ENCODE peak calls at places on chromosomes 2 and 18, in six cellular contexts. C, J, O, B, Q and P are unnamed samples.

GRCh38 chr2:110820128-110820527 is 87.8 kb downstream of the ACOXL start:
- DNase-seq in J (no peak), O (no peak), C (no peak), Q (no peak), B (no peak), P (no peak)

GRCh38 chr2:68653034-68653433 is 9.7 kb downstream of the PROKR1 start:
- DNase-seq in C (no peak), B (no peak), Q (no peak), O (no peak), J (no peak), P (no peak)

GRCh38 chr2:73823916-73824523 is 4.7 kb upstream of the STAMBP start:
- DNase-seq in J (peak), O (peak), C (no peak), Q (peak), B (no peak), P (no peak)

GRCh38 chr18:24009651-24010333 is 4.8 kb upstream of the TTC39C start:
- DNase-seq in O (no peak), J (no peak), Q (no peak), C (no peak), B (no peak), P (no peak)

GRCh38 chr2:63444565-63445288 is 143.6 kb downstream of the WDPCP start:
- DNase-seq in O (no peak), C (no peak), Q (no peak), B (no peak), J (no peak), P (no peak)

GRCh38 chr18:54149078-54149697 is 75.3 kb downstream of the MBD2 start:
- DNase-seq in J (peak), C (no peak), B (no peak), O (peak), Q (peak), P (no peak)

GRCh38 chr2:179340678-179341077 is 76.0 kb upstream of the SESTD1 start:
- DNase-seq in B (no peak), C (no peak), J (no peak), Q (peak), O (peak), P (peak)

GRCh38 chr2:181904022-181904632 is 12.6 kb downstream of the ITPRID2 start:
- DNase-seq in B (no peak), J (no peak), O (peak), C (no peak), Q (peak), P (no peak)

GRCh38 chr2:80519699-80520291 is 215.2 kb upstream of the LRRTM1 start:
- DNase-seq in Q (peak), B (no peak), O (no peak), C (no peak), J (no peak), P (no peak)

GRCh38 chr2:157476915-157477709 is 33.2 kb upstream of the CYTIP start:
- DNase-seq in O (no peak), B (no peak), Q (peak), C (no peak), J (no peak), P (no peak)

GRCh38 chr2:196103626-196104025 is 35.0 kb upstream of the DNAH7 start:
- DNase-seq in C (no peak), O (no peak), J (no peak), B (no peak), Q (no peak), P (no peak)

GRCh38 chr2:206521612-206522011 is 78.3 kb downstream of the ADAM23 start:
- DNase-seq in Q (no peak), O (no peak), J (no peak), B (no peak), C (no peak), P (no peak)

GRCh38 chr18:25724121-25724520 is 366.3 kb downstream of the SS18 start:
- DNase-seq in Q (no peak), J (no peak), C (no peak), B (no peak), O (no peak), P (no peak)

GRCh38 chr18:50870138-50870845 is 8.6 kb upstream of the ME2 start:
- DNase-seq in Q (peak), B (no peak), O (peak), J (no peak), C (no peak), P (no peak)

GRCh38 chr2:232420463-232421188 is 14.0 kb downstream of the ALPG start:
- DNase-seq in C (no peak), J (no peak), B (no peak), Q (peak), O (peak), P (no peak)

GRCh38 chr2:71223767-71224333 is 3.1 kb downstream of the PAIP2B start:
- DNase-seq in O (peak), C (no peak), J (no peak), B (peak), Q (peak), P (peak)

GRCh38 chr2:109481196-109481555 is 132.6 kb downstream of the SEPTIN10 start:
- DNase-seq in Q (no peak), J (no peak), B (no peak), C (peak), O (no peak), P (no peak)

GRCh38 chr18:77000527-77000926 is 132.1 kb downstream of the MBP start:
- DNase-seq in B (peak), Q (peak), J (no peak), O (peak), C (peak), P (peak)

GRCh38 chr2:176733698-176734430 is 464.6 kb downstream of the MTX2 start:
- DNase-seq in Q (no peak), O (no peak), B (no peak), J (no peak), C (no peak), P (no peak)

GRCh38 chr2:3207091-3207491 is 170.5 kb downstream of the EIPR1 start:
- DNase-seq in C (no peak), B (no peak), Q (no peak), J (no peak), O (no peak), P (no peak)

GRCh38 chr2:240785424-240786335 is 34.3 kb downstream of the KIF1A start:
- DNase-seq in Q (no peak), B (no peak), O (no peak), C (peak), J (no peak), P (no peak)

GRCh38 chr2:16546128-16546754 is 119.4 kb downstream of the CYRIA start:
- DNase-seq in J (no peak), C (no peak), O (peak), B (no peak), Q (peak), P (no peak)

GRCh38 chr18:73715228-73715670 is 432.4 kb downstream of the FBXO15 start:
- DNase-seq in C (no peak), J (no peak), B (no peak), Q (no peak), O (peak), P (no peak)

GRCh38 chr2:53787911-53788289 is 1.1 kb downstream of the ERLEC1 start:
- DNase-seq in Q (peak), B (no peak), O (no peak), J (no peak), C (no peak), P (no peak)

GRCh38 chr2:145652546-145652945 is 1132.6 kb upstream of the ZEB2 start:
- DNase-seq in O (no peak), Q (no peak), C (no peak), B (no peak), J (peak), P (no peak)

GRCh38 chr2:55010149-55010591 is 40.1 kb downstream of the RTN4 start:
- DNase-seq in C (peak), J (no peak), B (no peak), Q (peak), O (peak), P (peak)

GRCh38 chr18:69128978-69129377 is 271.7 kb upstream of the DOK6 start:
- DNase-seq in Q (no peak), J (no peak), B (no peak), O (no peak), C (no peak), P (no peak)

GRCh38 chr2:113138428-113139322 is 11.3 kb downstream of the IL1RN start:
- DNase-seq in C (no peak), B (no peak), J (peak), O (peak), Q (peak), P (no peak)

GRCh38 chr18:2672410-2672809 is 16.9 kb downstream of the SMCHD1 start:
- DNase-seq in J (no peak), B (no peak), C (no peak), O (no peak), Q (no peak), P (no peak)

GRCh38 chr18:34511879-34512278 is 198.2 kb upstream of the DTNA start:
- DNase-seq in J (no peak), B (no peak), O (no peak), Q (no peak), C (no peak), P (no peak)

GRCh38 chr18:34514957-34515356 is 195.1 kb upstream of the DTNA start:
- DNase-seq in Q (peak), B (no peak), J (no peak), O (no peak), C (no peak), P (no peak)

GRCh38 chr18:34511435-34511834 is 198.7 kb upstream of the DTNA start:
- DNase-seq in B (no peak), Q (no peak), O (no peak), C (no peak), J (no peak), P (no peak)

GRCh38 chr18:34510926-34511325 is 199.2 kb upstream of the DTNA start:
- DNase-seq in J (no peak), B (no peak), O (no peak), C (no peak), Q (no peak), P (no peak)

DNA sequence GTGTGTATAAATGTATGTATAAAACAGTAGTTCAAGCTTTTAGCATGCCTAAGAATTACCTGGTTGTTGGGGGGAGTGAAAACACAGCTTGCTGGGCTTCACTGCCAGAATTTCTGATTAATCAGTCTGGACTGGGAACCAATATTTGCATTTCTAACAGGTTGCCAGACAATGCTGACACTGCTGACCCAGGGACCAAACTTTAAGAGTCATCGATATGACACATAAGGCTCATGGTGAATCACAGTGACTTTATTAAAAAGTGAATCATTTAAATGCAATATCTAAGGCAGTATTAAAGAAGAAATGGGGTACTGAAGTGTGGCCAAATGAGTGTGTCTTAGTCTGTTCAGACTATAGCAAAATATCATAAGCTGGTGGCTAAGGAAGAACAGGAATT is 195.9 kb upstream of the DTNA start:
- DNase-seq in J (no peak), C (no peak), Q (peak), B (no peak), O (no peak), P (no peak)
- H3K27ac ChIP-seq in J (no peak), C (no peak), Q (no peak), B (no peak), O (no peak), P (no peak)

GRCh38 chr2:19137433-19137832 is 221.0 kb downstream of the OSR1 start:
- DNase-seq in B (no peak), C (no peak), Q (no peak), J (no peak), O (no peak), P (no peak)
- H3K27ac ChIP-seq in B (no peak), C (no peak), Q (no peak), J (no peak), O (peak), P (no peak)

GRCh38 chr2:7004641-7005040 is 87.4 kb downstream of the RNF144A start:
- DNase-seq in J (no peak), O (no peak), C (no peak), B (no peak), Q (no peak), P (no peak)
- H3K27ac ChIP-seq in J (no peak), O (no peak), C (no peak), B (no peak), Q (no peak), P (no peak)

DNA sequence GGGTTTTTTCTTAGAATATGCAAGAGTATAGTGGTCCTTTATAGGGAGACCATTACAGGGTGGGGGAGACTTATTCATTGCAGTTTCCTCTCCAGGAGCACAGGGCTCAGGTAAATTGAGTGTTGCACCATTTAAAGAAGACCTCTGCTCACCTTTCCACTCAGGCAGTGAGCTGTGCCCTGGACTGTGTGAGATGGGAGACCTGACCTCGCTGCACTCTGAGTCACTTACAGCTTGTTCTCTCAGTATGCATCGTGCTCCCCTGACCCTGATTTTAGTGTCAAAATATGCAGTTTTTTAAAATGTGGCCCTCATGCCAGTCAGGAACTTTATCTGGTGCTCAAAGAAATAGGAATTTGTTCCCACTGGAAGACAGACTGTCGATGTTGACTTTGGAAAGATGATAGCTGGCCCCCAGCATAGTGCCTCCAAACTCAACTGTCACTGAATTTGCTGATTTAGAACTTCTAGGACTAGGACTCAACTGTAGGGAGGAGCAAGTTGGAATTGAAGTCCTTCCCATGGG is 146.7 kb upstream of the EPAS1 start:
- DNase-seq in C (no peak), B (no peak), J (no peak), Q (no peak), O (no peak), P (no peak)
- H3K27ac ChIP-seq in C (no peak), B (peak), J (peak), Q (no peak), O (peak), P (no peak)

DNA sequence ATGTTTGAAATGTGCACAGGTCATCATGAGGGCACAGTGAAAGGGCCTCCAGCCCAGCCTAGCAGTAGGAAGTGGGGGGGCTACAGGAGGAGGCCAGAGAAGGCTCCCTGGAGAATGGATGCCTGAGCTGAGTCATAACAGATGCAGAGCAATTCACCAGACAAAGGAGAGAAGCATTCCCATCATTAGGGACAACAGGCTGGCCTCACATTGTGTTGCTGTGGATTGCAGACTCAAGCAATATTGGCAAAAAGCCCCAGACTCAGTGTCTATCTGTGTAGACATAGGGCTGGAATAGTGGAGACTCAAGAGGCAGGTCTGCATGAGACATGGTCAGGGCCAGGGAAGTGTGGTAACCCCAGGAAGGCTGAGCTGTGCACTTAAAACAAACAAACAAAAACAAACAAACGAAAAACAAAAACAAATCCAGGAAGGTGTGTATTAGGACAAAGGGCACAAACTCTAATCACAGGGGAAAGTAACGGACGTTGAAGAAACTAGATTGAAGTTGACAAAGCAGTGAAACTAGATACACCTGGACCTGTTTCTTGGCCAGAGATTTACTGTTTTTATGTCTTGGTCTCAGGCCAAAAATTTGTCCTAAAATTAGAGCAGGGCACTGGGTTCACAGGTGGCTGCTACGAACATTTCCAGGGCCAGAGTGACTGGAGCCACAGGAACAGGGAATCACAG is 329.7 kb downstream of the DLGAP1 start:
- DNase-seq in O (no peak), C (no peak), J (no peak), B (peak), Q (peak), P (no peak)
- H3K27ac ChIP-seq in O (no peak), C (no peak), J (no peak), B (no peak), Q (no peak), P (no peak)

GRCh38 chr2:43041661-43042360 is 184.6 kb downstream of the ZFP36L2 start:
- DNase-seq in O (peak), B (no peak), J (peak), Q (peak), C (peak), P (no peak)
- H3K27ac ChIP-seq in O (peak), B (no peak), J (peak), Q (peak), C (no peak), P (no peak)

GRCh38 chr18:79911871-79912270 is 39.6 kb downstream of the SLC66A2 start:
- DNase-seq in Q (no peak), B (no peak), J (no peak), C (peak), O (no peak), P (no peak)

GRCh38 chr18:79912409-79912991 is 39.0 kb downstream of the SLC66A2 start:
- DNase-seq in Q (peak), B (no peak), C (peak), O (no peak), J (no peak), P (no peak)

GRCh38 chr18:79911009-79911870 is 40.2 kb downstream of the SLC66A2 start:
- DNase-seq in B (no peak), O (no peak), J (no peak), C (peak), Q (no peak), P (no peak)

GRCh38 chr18:79914614-79915160 is 36.8 kb downstream of the SLC66A2 start:
- DNase-seq in C (peak), Q (no peak), B (no peak), J (no peak), O (no peak), P (no peak)

GRCh38 chr18:79912994-79913831 is 38.2 kb downstream of the SLC66A2 start:
- DNase-seq in C (peak), O (no peak), Q (no peak), J (no peak), B (no peak), P (no peak)
- H3K27ac ChIP-seq in C (no peak), O (no peak), Q (no peak), J (no peak), B (no peak), P (no peak)

GRCh38 chr2:65019675-65020195 is 30.5 kb downstream of the SLC1A4 start:
- DNase-seq in B (no peak), O (no peak), Q (no peak), C (no peak), J (no peak), P (no peak)
- H3K27ac ChIP-seq in B (no peak), O (no peak), Q (no peak), C (no peak), J (no peak), P (no peak)